ENCODE peak calls at places on chromosomes 16 and 17, in nine cellular contexts. S is tibial artery, J is psoas muscle, G is adrenal gland, H is thoracic aorta, K is right lobe of liver, E is PC-9, B is lower leg skin, N is AG10803. X is an unnamed sample.

GRCh38 chr17:81526662-81527571 is 1.3 kb upstream of the FSCN2 start:
- DNase-seq in E (no peak), G (no peak), H (no peak), B (no peak), N (no peak), J (no peak), K (no peak), S (no peak), X (no peak)

GRCh38 chr17:29393451-29393850 is 3.3 kb downstream of the TAOK1 start:
- DNase-seq in G (no peak), K (no peak), S (no peak), N (peak), H (no peak), E (no peak), B (no peak), J (no peak), X (no peak)

GRCh38 chr17:83203472-83204221 is 124.2 kb downstream of the METRNL start:
- DNase-seq in G (peak), B (peak), K (peak), N (peak), H (no peak), S (peak), J (peak), E (no peak), X (no peak)

GRCh38 chr16:3496386-3496785 is 1.1 kb upstream of the C16orf90 start:
- DNase-seq in G (no peak), S (no peak), J (no peak), H (no peak), E (no peak), K (peak), B (no peak), N (no peak), X (no peak)

GRCh38 chr17:32485261-32485955 is 1.4 kb upstream of the CDK5R1 start:
- DNase-seq in H (no peak), K (no peak), N (no peak), B (no peak), G (no peak), E (no peak), J (no peak), S (no peak), X (no peak)

GRCh38 chr17:8835106-8835505 is 32.4 kb downstream of the PIK3R6 start:
- DNase-seq in H (no peak), J (no peak), E (no peak), S (no peak), B (no peak), N (no peak), K (no peak), G (no peak), X (no peak)

GRCh38 chr16:85199880-85200279 is 87.6 kb upstream of the CIBAR2 start:
- DNase-seq in B (no peak), E (no peak), K (no peak), H (no peak), G (no peak), S (no peak), N (no peak), J (no peak), X (no peak)

GRCh38 chr17:66795486-66795885 is 39.4 kb upstream of the CACNG5 start:
- DNase-seq in G (no peak), E (no peak), B (no peak), S (no peak), H (no peak), K (no peak), J (no peak), N (no peak), X (no peak)

GRCh38 chr17:7712111-7712771 is 5.3 kb upstream of the DNAH2 start:
- DNase-seq in E (no peak), G (no peak), B (no peak), K (no peak), N (no peak), H (no peak), S (no peak), J (no peak), X (no peak)

GRCh38 chr16:27285676-27286196 is 17.2 kb upstream of the NSMCE1 start:
- DNase-seq in K (no peak), J (no peak), S (no peak), E (no peak), G (no peak), N (no peak), B (peak), H (no peak), X (no peak)

GRCh38 chr16:74322301-74322710 is 25.7 kb downstream of the PSMD7 start:
- DNase-seq in G (peak), N (no peak), B (no peak), J (no peak), E (no peak), H (no peak), S (no peak), K (no peak), X (no peak)

GRCh38 chr16:54817432-54817831 is 113.2 kb upstream of the IRX5 start:
- DNase-seq in N (peak), K (no peak), G (no peak), E (no peak), S (no peak), H (no peak), J (no peak), B (no peak), X (peak)

GRCh38 chr16:89505204-89506112 is 2.7 kb upstream of the SPG7 start:
- DNase-seq in B (peak), J (peak), S (peak), K (peak), E (peak), N (peak), H (peak), G (peak), X (peak)

GRCh38 chr16:89507219-89507833 is 877 bp upstream of the SPG7 start:
- DNase-seq in H (no peak), G (no peak), N (no peak), J (no peak), K (no peak), S (no peak), B (no peak), E (no peak), X (no peak)

GRCh38 chr16:89506113-89506504 is 2.1 kb upstream of the SPG7 start:
- DNase-seq in J (no peak), G (no peak), S (no peak), H (no peak), N (no peak), K (no peak), E (no peak), B (no peak), X (no peak)

GRCh38 chr16:89507834-89508590 is at the start of gene SPG7:
- DNase-seq in J (peak), E (peak), B (peak), H (no peak), K (peak), G (peak), S (peak), N (peak), X (peak)

DNA sequence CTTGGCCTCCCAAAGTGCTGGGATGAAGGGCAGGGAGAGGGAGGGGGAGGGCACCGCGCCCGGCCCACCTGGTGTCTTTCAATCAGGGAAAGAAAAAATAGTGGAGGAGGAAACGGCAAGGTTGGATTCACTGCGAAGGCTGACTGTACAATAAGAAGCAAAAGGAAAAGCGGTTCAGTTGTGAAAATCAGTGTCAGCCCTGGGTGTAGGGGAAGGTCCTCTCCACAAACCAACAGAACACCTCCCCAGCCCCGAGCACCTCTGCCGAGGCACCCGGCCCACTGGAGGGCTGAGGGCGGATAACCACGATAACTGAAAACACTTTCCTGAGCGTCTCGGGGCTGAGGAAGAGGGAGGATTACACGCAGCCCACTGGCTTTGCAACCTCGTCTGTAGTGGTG is 1.4 kb upstream of the SPG7 start:
- DNase-seq in B (no peak), N (no peak), H (no peak), E (no peak), G (no peak), S (no peak), K (no peak), J (peak), X (no peak)
- H3K4me3 ChIP-seq in B (no peak), N (peak), H (peak), E (peak), G (no peak), S (no peak), K (peak), J (peak), X (peak)

DNA sequence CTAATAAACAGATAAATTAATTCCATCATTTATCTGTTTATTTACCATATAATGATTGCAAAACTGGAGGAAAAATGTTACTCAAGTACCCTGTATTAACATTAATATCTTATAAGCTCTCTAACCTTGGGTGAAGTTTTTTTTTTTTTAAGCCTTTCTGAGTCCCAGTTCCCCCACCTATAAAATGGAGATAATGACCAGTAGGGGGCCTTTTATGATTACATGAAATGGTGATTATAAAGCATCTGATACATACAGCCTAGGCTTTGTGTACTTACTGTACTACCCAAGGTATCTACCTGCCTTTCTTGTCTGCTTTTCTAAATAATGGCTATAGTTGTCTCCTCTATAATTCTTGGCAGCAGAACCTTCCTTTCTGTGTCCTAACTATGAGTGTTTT is 22.6 kb downstream of the LRRC36 start:
- DNase-seq in K (no peak), G (no peak), B (no peak), S (no peak), E (no peak), J (no peak), N (peak), H (no peak), X (peak)
- TF ChIP-seq CTCF in K (peak), G (no peak), B (no peak), S (peak), E (peak), J (peak), N (peak), H (no peak), X (peak)

GRCh38 chr17:72406501-72406900 is 285.7 kb downstream of the SOX9 start:
- DNase-seq in E (peak), H (no peak), K (no peak), B (no peak), J (no peak), N (no peak), S (no peak), G (no peak), X (no peak)

GRCh38 chr17:72405662-72406230 is 284.9 kb downstream of the SOX9 start:
- DNase-seq in B (no peak), N (no peak), H (no peak), E (no peak), K (no peak), J (no peak), G (no peak), S (no peak), X (no peak)

GRCh38 chr17:72408641-72409040 is 287.8 kb downstream of the SOX9 start:
- DNase-seq in J (no peak), H (no peak), K (no peak), E (no peak), G (no peak), N (no peak), B (no peak), S (no peak), X (no peak)

GRCh38 chr17:72408122-72408382 is 287.2 kb downstream of the SOX9 start:
- DNase-seq in S (no peak), H (no peak), B (no peak), G (no peak), N (no peak), E (no peak), K (no peak), J (no peak), X (no peak)

DNA sequence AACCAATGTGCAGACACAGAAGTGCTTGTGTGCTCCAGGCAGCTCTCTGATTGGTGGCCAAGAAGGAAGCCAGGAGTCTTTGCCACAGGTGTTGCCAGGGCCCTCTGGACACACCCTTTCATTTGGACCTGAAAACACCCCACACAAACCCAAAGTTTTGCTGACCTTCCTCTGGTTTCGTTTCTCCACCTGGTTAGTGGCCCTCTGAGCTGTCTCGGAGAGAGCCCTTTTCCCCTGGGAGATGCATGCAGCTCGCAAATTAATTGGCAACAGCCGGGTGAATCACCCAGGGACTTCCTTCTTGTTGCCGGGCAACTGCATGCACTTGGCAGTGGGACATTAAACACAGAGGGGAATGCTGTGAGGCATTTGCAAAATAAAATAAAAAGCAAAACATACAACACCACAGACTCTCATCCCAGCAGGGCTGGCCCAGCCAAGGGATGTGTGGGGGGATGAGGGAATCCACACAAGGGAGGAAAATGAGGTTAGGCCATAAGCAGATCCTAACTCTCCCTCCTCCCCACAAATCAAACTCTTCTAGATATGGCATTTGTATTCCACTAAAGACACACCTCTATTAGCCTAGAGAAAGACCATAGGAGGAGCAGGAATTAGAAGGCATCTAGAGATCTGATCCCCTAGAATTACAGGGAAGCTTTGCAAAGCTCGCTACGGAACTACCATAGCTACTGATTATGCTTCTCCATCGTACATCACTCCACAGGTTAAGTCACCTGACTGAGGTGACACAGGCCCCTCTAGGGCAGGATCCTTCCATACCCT is 286.7 kb downstream of the SOX9 start:
- DNase-seq in B (no peak), N (peak), E (peak), H (peak), J (peak), S (peak), G (peak), K (no peak), X (peak)
- H3K4me3 ChIP-seq in B (no peak), N (no peak), E (peak), H (peak), J (no peak), S (no peak), G (no peak), K (no peak), X (no peak)

GRCh38 chr16:22198547-22199293 is 7.4 kb upstream of the EEF2K start:
- DNase-seq in S (no peak), N (peak), G (no peak), E (no peak), J (no peak), K (no peak), B (no peak), H (no peak), X (no peak)
- TF ChIP-seq CTCF in S (no peak), N (peak), G (no peak), E (no peak), J (no peak), K (no peak), B (no peak), H (no peak), X (peak)

GRCh38 chr17:35537569-35538209 is at the start of gene SLFN12L:
- DNase-seq in S (no peak), N (no peak), E (no peak), K (no peak), B (no peak), J (no peak), G (no peak), H (no peak), X (no peak)
- H3K4me3 ChIP-seq in S (no peak), N (no peak), E (no peak), K (no peak), B (no peak), J (peak), G (no peak), H (peak), X (no peak)

GRCh38 chr16:706189-707061 is 824 bp upstream of the FBXL16 start:
- DNase-seq in N (no peak), B (no peak), E (no peak), J (no peak), G (no peak), K (no peak), H (no peak), S (no peak), X (no peak)

GRCh38 chr16:704047-704446 is 1.6 kb downstream of the FBXL16 start:
- DNase-seq in J (no peak), S (no peak), K (no peak), B (no peak), H (no peak), N (no peak), E (no peak), G (no peak), X (no peak)

GRCh38 chr16:705748-706188 is at the start of gene FBXL16:
- DNase-seq in S (no peak), G (no peak), E (peak), K (no peak), B (no peak), J (no peak), N (no peak), H (no peak), X (no peak)

GRCh38 chr16:703406-703805 is 2.2 kb downstream of the FBXL16 start:
- DNase-seq in G (no peak), K (no peak), S (no peak), H (no peak), J (no peak), E (no peak), N (no peak), B (no peak), X (no peak)

GRCh38 chr16:704552-705380 is 835 bp downstream of the FBXL16 start:
- DNase-seq in N (no peak), E (no peak), K (no peak), B (no peak), G (no peak), J (no peak), H (no peak), S (no peak), X (no peak)
- TF ChIP-seq CTCF in N (no peak), E (no peak), K (no peak), B (no peak), G (no peak), J (no peak), H (no peak), S (no peak), X (no peak)

DNA sequence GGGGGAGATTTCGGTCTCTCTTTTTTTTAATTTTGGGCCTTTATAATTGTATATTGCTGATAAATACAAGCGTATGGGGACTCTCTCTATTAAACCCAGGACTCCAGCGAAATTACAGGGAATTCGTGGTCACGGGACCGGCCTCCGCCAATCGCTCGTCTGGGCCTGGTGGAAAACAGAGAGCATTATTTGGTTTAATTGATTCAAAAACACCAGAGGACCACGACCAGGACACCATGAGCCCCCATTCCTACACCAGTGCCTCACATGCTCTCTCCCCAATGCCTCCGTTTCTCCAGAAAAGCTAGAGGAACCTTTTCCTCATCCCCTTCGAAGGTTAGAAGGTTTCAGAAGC is at the start of gene HOXB2:
- DNase-seq in K (no peak), E (no peak), N (peak), J (no peak), B (no peak), G (peak), H (no peak), S (no peak), X (peak)
- H3K4me3 ChIP-seq in K (peak), E (no peak), N (peak), J (peak), B (peak), G (peak), H (peak), S (peak), X (peak)

GRCh38 chr17:48471807-48472484 is 41.9 kb upstream of the SKAP1 start:
- DNase-seq in G (no peak), E (peak), S (no peak), N (no peak), H (no peak), K (no peak), B (no peak), J (no peak), X (no peak)
- TF ChIP-seq CTCF in G (no peak), E (no peak), S (no peak), N (no peak), H (no peak), K (no peak), B (no peak), J (no peak), X (no peak)

X was measured in astrocyte of the spinal cord.